ENCODE peak calls at places on chromosome 1, in seven cellular contexts. One of them, this sample, is unnamed.
A peak's percentile ranks its signal among the peaks of the same experiment; 100 is the strongest.

GRCh38 chr1:234969630-234970370 is 158.8 kb downstream of the TOMM20 start:
- DNase-seq in aorta: peak; percentile 87
- DNase-seq in RWPE1: no peak
- DNase-seq in IMR-90: peak; percentile 92
- DNase-seq in ascending aorta: peak; percentile 73
- DNase-seq in brain microvascular endothelial cell: peak; percentile 73
- DNase-seq in hepatocyte: peak; percentile 88
- DNase-seq in this sample: no peak

GRCh38 chr1:155379180-155379876 is 58.6 kb downstream of the RUSC1 start:
- DNase-seq in aorta: no peak
- DNase-seq in RWPE1: no peak
- DNase-seq in IMR-90: peak; percentile 74
- DNase-seq in ascending aorta: no peak
- DNase-seq in brain microvascular endothelial cell: peak; percentile 62
- DNase-seq in hepatocyte: no peak
- DNase-seq in this sample: no peak

GRCh38 chr1:3618904-3619671 is 5.7 kb upstream of the TPRG1L start:
- DNase-seq in aorta: no peak
- DNase-seq in RWPE1: peak; percentile 81
- DNase-seq in IMR-90: peak; percentile 80
- DNase-seq in ascending aorta: peak; percentile 88
- DNase-seq in brain microvascular endothelial cell: peak; percentile 77
- DNase-seq in hepatocyte: peak; percentile 87
- DNase-seq in this sample: peak; percentile 14

GRCh38 chr1:32894019-32894600 is 7.1 kb downstream of the TMEM54 start:
- DNase-seq in aorta: peak; percentile 51
- DNase-seq in RWPE1: no peak
- DNase-seq in IMR-90: no peak
- DNase-seq in ascending aorta: no peak
- DNase-seq in brain microvascular endothelial cell: no peak
- DNase-seq in hepatocyte: no peak
- DNase-seq in this sample: no peak

GRCh38 chr1:186775881-186776560 is 52.7 kb upstream of the PLA2G4A start:
- DNase-seq in aorta: no peak
- DNase-seq in RWPE1: peak; percentile 5
- DNase-seq in IMR-90: no peak
- DNase-seq in ascending aorta: no peak
- DNase-seq in brain microvascular endothelial cell: no peak
- DNase-seq in hepatocyte: no peak
- DNase-seq in this sample: no peak

GRCh38 chr1:187413770-187414169 is 585.0 kb downstream of the PLA2G4A start:
- DNase-seq in aorta: no peak
- DNase-seq in RWPE1: peak; percentile 5
- DNase-seq in IMR-90: peak; percentile 34
- DNase-seq in ascending aorta: no peak
- DNase-seq in brain microvascular endothelial cell: no peak
- DNase-seq in hepatocyte: no peak
- DNase-seq in this sample: no peak

GRCh38 chr1:59669752-59670312 is 144.9 kb upstream of the HOOK1 start:
- DNase-seq in aorta: peak; percentile 80
- DNase-seq in RWPE1: no peak
- DNase-seq in IMR-90: peak; percentile 43
- DNase-seq in ascending aorta: no peak
- DNase-seq in brain microvascular endothelial cell: peak; percentile 78
- DNase-seq in hepatocyte: peak; percentile 49
- DNase-seq in this sample: no peak

GRCh38 chr1:228198977-228199590 is 8.8 kb upstream of the OBSCN start:
- DNase-seq in aorta: no peak
- DNase-seq in RWPE1: peak; percentile 32
- DNase-seq in IMR-90: peak; percentile 20
- DNase-seq in ascending aorta: no peak
- DNase-seq in brain microvascular endothelial cell: no peak
- DNase-seq in hepatocyte: no peak
- DNase-seq in this sample: no peak

GRCh38 chr1:18160290-18160942 is 52.8 kb downstream of the IGSF21 start:
- DNase-seq in aorta: peak; percentile 64
- DNase-seq in RWPE1: no peak
- DNase-seq in IMR-90: no peak
- DNase-seq in ascending aorta: peak; percentile 79
- DNase-seq in brain microvascular endothelial cell: no peak
- DNase-seq in hepatocyte: no peak
- DNase-seq in this sample: no peak
- H3K27ac ChIP-seq in aorta: no peak overlapping the region
- H3K27ac ChIP-seq in RWPE1: no peak overlapping the region
- H3K27ac ChIP-seq in IMR-90: no peak overlapping the region
- H3K27ac ChIP-seq in ascending aorta: peak overlapping the region; percentile 22
- H3K27ac ChIP-seq in brain microvascular endothelial cell: no peak overlapping the region
- H3K27ac ChIP-seq in hepatocyte: no peak overlapping the region
- H3K27ac ChIP-seq in this sample: no peak overlapping the region

GRCh38 chr1:110787328-110788071 is 85.4 kb upstream of the CD53 start:
- DNase-seq in aorta: no peak
- DNase-seq in RWPE1: no peak
- DNase-seq in IMR-90: no peak
- DNase-seq in ascending aorta: no peak
- DNase-seq in brain microvascular endothelial cell: no peak
- DNase-seq in hepatocyte: no peak
- DNase-seq in this sample: no peak

GRCh38 chr1:110783292-110783918 is 89.5 kb upstream of the CD53 start:
- DNase-seq in aorta: no peak
- DNase-seq in RWPE1: peak; percentile 64
- DNase-seq in IMR-90: peak; percentile 50
- DNase-seq in ascending aorta: no peak
- DNase-seq in brain microvascular endothelial cell: peak; percentile 38
- DNase-seq in hepatocyte: peak; percentile 74
- DNase-seq in this sample: no peak

GRCh38 chr1:110786802-110787327 is 86.1 kb upstream of the CD53 start:
- DNase-seq in aorta: no peak
- DNase-seq in RWPE1: no peak
- DNase-seq in IMR-90: no peak
- DNase-seq in ascending aorta: no peak
- DNase-seq in brain microvascular endothelial cell: no peak
- DNase-seq in hepatocyte: no peak
- DNase-seq in this sample: no peak

GRCh38 chr1:110785055-110785454 is 87.9 kb upstream of the CD53 start:
- DNase-seq in aorta: no peak
- DNase-seq in RWPE1: no peak
- DNase-seq in IMR-90: no peak
- DNase-seq in ascending aorta: no peak
- DNase-seq in brain microvascular endothelial cell: no peak
- DNase-seq in hepatocyte: no peak
- DNase-seq in this sample: no peak

DNA sequence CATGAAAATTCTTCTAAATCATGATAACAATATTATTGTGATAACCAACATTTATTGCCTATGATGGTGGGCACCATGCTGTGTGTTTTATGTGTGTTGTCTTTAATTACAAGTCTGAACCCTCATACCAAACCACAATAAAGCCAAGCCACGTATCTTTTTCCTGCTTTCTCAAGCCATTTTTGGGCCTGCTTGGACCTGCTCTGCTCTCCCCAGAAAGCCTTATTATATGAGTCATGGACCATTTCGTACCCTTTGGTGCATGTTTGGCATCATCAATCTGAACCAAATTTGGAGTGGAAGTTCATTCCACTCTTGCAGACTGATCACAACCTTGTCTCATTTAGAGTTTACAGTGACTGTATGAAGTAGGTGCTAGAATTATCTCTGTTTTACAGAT is 87.3 kb upstream of the CD53 start:
- DNase-seq in aorta: no peak
- DNase-seq in RWPE1: peak; percentile 38
- DNase-seq in IMR-90: no peak
- DNase-seq in ascending aorta: no peak
- DNase-seq in brain microvascular endothelial cell: no peak
- DNase-seq in hepatocyte: no peak
- DNase-seq in this sample: no peak
- H3K27ac ChIP-seq in aorta: no peak overlapping the region
- H3K27ac ChIP-seq in RWPE1: no peak overlapping the region
- H3K27ac ChIP-seq in IMR-90: no peak overlapping the region
- H3K27ac ChIP-seq in ascending aorta: no peak overlapping the region
- H3K27ac ChIP-seq in brain microvascular endothelial cell: no peak overlapping the region
- H3K27ac ChIP-seq in hepatocyte: no peak overlapping the region
- H3K27ac ChIP-seq in this sample: no peak overlapping the region

GRCh38 chr1:226447932-226448670 is 40.2 kb upstream of the PARP1 start:
- DNase-seq in aorta: no peak
- DNase-seq in RWPE1: no peak
- DNase-seq in IMR-90: peak; percentile 12
- DNase-seq in ascending aorta: no peak
- DNase-seq in brain microvascular endothelial cell: peak; percentile 38
- DNase-seq in hepatocyte: no peak
- DNase-seq in this sample: no peak
- H3K27ac ChIP-seq in aorta: no peak overlapping the region
- H3K27ac ChIP-seq in RWPE1: no peak overlapping the region
- H3K27ac ChIP-seq in IMR-90: no peak overlapping the region
- H3K27ac ChIP-seq in ascending aorta: no peak overlapping the region
- H3K27ac ChIP-seq in brain microvascular endothelial cell: no peak overlapping the region
- H3K27ac ChIP-seq in hepatocyte: no peak overlapping the region
- H3K27ac ChIP-seq in this sample: no peak overlapping the region

GRCh38 chr1:27106561-27107323 is 48.2 kb downstream of the SLC9A1 start:
- DNase-seq in aorta: no peak
- DNase-seq in RWPE1: no peak
- DNase-seq in IMR-90: no peak
- DNase-seq in ascending aorta: no peak
- DNase-seq in brain microvascular endothelial cell: no peak
- DNase-seq in hepatocyte: no peak
- DNase-seq in this sample: no peak
- H3K27ac ChIP-seq in aorta: no peak overlapping the region
- H3K27ac ChIP-seq in RWPE1: peak overlapping the region; percentile 70
- H3K27ac ChIP-seq in IMR-90: no peak overlapping the region
- H3K27ac ChIP-seq in ascending aorta: no peak overlapping the region
- H3K27ac ChIP-seq in brain microvascular endothelial cell: no peak overlapping the region
- H3K27ac ChIP-seq in hepatocyte: no peak overlapping the region
- H3K27ac ChIP-seq in this sample: peak overlapping the region; percentile 39

DNA sequence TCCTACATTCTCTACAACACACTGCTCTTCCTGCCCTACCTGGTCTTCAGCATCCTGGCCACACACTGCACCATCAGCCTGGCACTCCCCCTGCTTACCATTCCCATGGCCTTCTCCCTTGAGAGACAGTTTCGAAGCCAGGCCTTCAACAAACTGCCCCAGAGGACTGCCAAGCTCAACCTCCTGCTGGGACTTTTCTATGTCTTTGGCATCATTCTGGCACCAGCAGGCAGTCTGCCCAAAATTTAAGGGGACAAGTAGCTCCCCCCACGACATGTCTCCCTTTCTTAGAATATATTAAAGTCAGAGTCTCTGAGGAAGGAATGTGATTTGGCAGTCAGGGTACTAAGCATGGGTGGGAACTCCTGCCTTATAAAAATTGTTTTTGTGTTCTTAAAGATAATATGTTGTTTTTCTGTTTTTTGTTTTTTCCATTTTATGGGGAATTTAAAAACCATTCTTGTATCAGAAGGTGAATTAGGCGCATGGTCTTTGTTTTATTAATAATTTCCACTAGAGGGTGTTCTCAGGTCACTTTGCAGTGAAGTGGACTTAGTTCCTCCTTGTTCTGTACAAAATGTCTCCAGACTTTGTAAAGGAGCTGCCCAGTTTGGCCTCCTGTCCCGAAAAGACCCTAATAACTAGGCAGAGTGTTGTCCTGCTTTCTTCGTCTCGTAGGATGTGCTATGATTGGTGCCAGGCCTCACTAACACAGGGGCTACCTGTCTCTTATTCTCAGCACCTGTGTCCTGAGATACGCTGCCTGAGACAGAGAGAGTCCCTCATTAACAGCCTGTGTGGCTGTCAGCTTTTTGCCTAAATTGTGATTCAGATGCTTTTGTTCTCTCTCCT is 13.1 kb downstream of the UBIAD1 start:
- DNase-seq in aorta: no peak
- DNase-seq in RWPE1: no peak
- DNase-seq in IMR-90: peak; percentile 34
- DNase-seq in ascending aorta: no peak
- DNase-seq in brain microvascular endothelial cell: no peak
- DNase-seq in hepatocyte: no peak
- DNase-seq in this sample: no peak
- H3K27ac ChIP-seq in aorta: no peak overlapping the region
- H3K27ac ChIP-seq in RWPE1: no peak overlapping the region
- H3K27ac ChIP-seq in IMR-90: peak overlapping the region; percentile 39
- H3K27ac ChIP-seq in ascending aorta: no peak overlapping the region
- H3K27ac ChIP-seq in brain microvascular endothelial cell: no peak overlapping the region
- H3K27ac ChIP-seq in hepatocyte: no peak overlapping the region
- H3K27ac ChIP-seq in this sample: no peak overlapping the region

DNA sequence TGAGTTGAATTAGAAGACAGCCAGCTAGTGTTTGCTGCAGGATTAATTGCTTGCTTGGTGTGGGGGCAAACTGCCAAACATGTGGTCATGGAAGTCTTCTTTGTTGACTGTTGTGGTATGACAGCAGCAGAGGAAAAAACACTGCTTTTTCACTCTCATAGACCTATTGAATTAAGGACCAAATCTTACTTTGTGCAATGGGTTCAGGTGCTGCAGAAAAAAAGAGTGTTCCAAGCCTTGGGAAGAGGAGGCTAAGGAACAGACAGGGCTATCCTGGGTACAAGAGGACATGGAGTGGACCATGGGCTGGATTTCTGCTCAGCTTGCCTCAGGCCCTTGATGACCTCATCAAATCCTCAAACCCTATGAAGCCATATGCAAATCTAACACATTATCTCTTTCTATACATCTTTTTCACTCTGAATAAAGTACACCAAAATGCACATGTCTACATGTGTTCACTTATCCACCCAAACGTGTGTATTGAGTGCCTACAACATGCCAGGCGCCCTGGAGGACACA is 61.5 kb downstream of the SIPA1L2 start:
- DNase-seq in aorta: no peak
- DNase-seq in RWPE1: no peak
- DNase-seq in IMR-90: no peak
- DNase-seq in ascending aorta: no peak
- DNase-seq in brain microvascular endothelial cell: no peak
- DNase-seq in hepatocyte: no peak
- DNase-seq in this sample: no peak
- H3K27ac ChIP-seq in aorta: no peak overlapping the region
- H3K27ac ChIP-seq in RWPE1: no peak overlapping the region
- H3K27ac ChIP-seq in IMR-90: no peak overlapping the region
- H3K27ac ChIP-seq in ascending aorta: no peak overlapping the region
- H3K27ac ChIP-seq in brain microvascular endothelial cell: no peak overlapping the region
- H3K27ac ChIP-seq in hepatocyte: no peak overlapping the region
- H3K27ac ChIP-seq in this sample: no peak overlapping the region

GRCh38 chr1:170698711-170699275 is 34.9 kb downstream of the PRRX1 start:
- DNase-seq in aorta: no peak
- DNase-seq in RWPE1: no peak
- DNase-seq in IMR-90: peak; percentile 57
- DNase-seq in ascending aorta: no peak
- DNase-seq in brain microvascular endothelial cell: no peak
- DNase-seq in hepatocyte: no peak
- DNase-seq in this sample: no peak
- H3K27ac ChIP-seq in aorta: peak overlapping the region; percentile 86
- H3K27ac ChIP-seq in RWPE1: no peak overlapping the region
- H3K27ac ChIP-seq in IMR-90: peak overlapping the region; percentile 4
- H3K27ac ChIP-seq in ascending aorta: peak overlapping the region; percentile 81
- H3K27ac ChIP-seq in brain microvascular endothelial cell: peak overlapping the region; percentile 41
- H3K27ac ChIP-seq in hepatocyte: peak overlapping the region; percentile 35
- H3K27ac ChIP-seq in this sample: no peak overlapping the region

DNA sequence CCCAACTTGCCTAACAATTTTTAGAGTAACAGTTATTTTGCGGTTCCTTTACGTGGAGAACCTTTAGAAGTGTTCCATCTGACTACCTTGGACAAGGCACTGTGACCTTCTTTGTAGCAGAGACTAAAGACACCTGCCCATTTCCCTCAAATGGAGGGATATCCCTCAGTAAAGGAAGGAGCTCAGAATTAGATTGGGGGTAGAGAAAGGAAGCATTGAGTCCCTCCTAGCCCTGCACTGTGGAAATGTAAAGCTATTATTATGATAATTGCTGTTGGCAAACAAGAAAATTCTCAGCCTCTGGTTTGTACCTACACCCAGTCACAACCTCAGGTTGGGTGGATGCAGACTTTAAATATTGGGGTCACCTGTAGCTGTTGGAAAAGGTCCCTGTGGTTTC is 72.6 kb upstream of the MACF1 start:
- DNase-seq in aorta: no peak
- DNase-seq in RWPE1: no peak
- DNase-seq in IMR-90: no peak
- DNase-seq in ascending aorta: no peak
- DNase-seq in brain microvascular endothelial cell: no peak
- DNase-seq in hepatocyte: no peak
- DNase-seq in this sample: no peak
- H3K27ac ChIP-seq in aorta: no peak overlapping the region
- H3K27ac ChIP-seq in RWPE1: no peak overlapping the region
- H3K27ac ChIP-seq in IMR-90: no peak overlapping the region
- H3K27ac ChIP-seq in ascending aorta: peak overlapping the region; percentile 71
- H3K27ac ChIP-seq in brain microvascular endothelial cell: peak overlapping the region; percentile 75
- H3K27ac ChIP-seq in hepatocyte: no peak overlapping the region
- H3K27ac ChIP-seq in this sample: peak overlapping the region; percentile 97

This sample was measured in epithelial cell of prostate.